ENCODE peak calls at places on chromosomes 2 and 18, in seven cellular contexts. Q is adipocyte; N is HepG2; W is iPS DF 6.9; I is CD4-positive, alpha-beta T cell; A is MM.1S; D is spleen. L is an unnamed sample. For H3K9me3, the result is how much of the 10 kb centered on the place peaks cover.

GRCh38 chr18:44887227-44887631 is 206.5 kb downstream of the SETBP1 start:
- DNase-seq in Q (no peak), N (no peak), W (no peak), I (no peak), A (peak), D (no peak), L (no peak)

GRCh38 chr2:240584486-240585031 is 2.0 kb upstream of the CAPN10 start:
- DNase-seq in Q (no peak), N (peak), W (no peak), I (no peak), A (peak), D (peak), L (no peak)

GRCh38 chr2:197879844-197880408 is 75.5 kb downstream of the PLCL1 start:
- DNase-seq in Q (peak), N (no peak), W (no peak), I (no peak), A (no peak), D (no peak), L (no peak)

GRCh38 chr2:174080672-174081121 is 115.5 kb upstream of the SP3 start:
- DNase-seq in Q (no peak), N (no peak), W (no peak), I (no peak), A (no peak), D (no peak), L (no peak)

GRCh38 chr2:241996100-241996499 is 126.6 kb downstream of the RTP5 start:
- DNase-seq in Q (no peak), N (no peak), W (no peak), I (no peak), A (no peak), D (peak), L (no peak)

GRCh38 chr18:41660654-41661053 is 294.4 kb upstream of the PIK3C3 start:
- DNase-seq in Q (peak), N (no peak), W (no peak), I (no peak), A (no peak), D (no peak), L (no peak)

GRCh38 chr2:188788621-188789020 is 185.6 kb upstream of the COL3A1 start:
- DNase-seq in Q (peak), N (no peak), W (no peak), I (no peak), A (no peak), D (no peak), L (no peak)

GRCh38 chr2:29014331-29014730 is 33.2 kb downstream of the TOGARAM2 start:
- DNase-seq in Q (no peak), N (no peak), W (no peak), I (no peak), A (no peak), D (peak), L (no peak)

GRCh38 chr2:157172239-157172638 is 85.3 kb upstream of the GALNT5 start:
- DNase-seq in Q (no peak), N (no peak), W (no peak), I (no peak), A (no peak), D (no peak), L (no peak)

GRCh38 chr2:19059076-19059475 is 299.3 kb downstream of the OSR1 start:
- DNase-seq in Q (no peak), N (no peak), W (peak), I (no peak), A (no peak), D (no peak), L (no peak)

GRCh38 chr18:74512321-74513053 is 16.3 kb downstream of the CNDP2 start:
- DNase-seq in Q (no peak), N (no peak), W (no peak), I (no peak), A (no peak), D (peak), L (no peak)

GRCh38 chr2:42567806-42568429 is 514 bp upstream of the MTA3 start:
- DNase-seq in Q (peak), N (peak), W (no peak), I (peak), A (no peak), D (peak), L (no peak)

GRCh38 chr2:105814291-105814940 is 69.7 kb downstream of the NCK2 start:
- DNase-seq in Q (peak), N (no peak), W (no peak), I (no peak), A (no peak), D (no peak), L (no peak)

GRCh38 chr18:3935316-3935715 is 485.3 kb downstream of the TGIF1 start:
- DNase-seq in Q (no peak), N (no peak), W (no peak), I (no peak), A (no peak), D (no peak), L (no peak)

GRCh38 chr2:102144128-102144527 is 1.6 kb downstream of the IL1R1 start:
- DNase-seq in Q (peak), N (no peak), W (no peak), I (no peak), A (no peak), D (no peak), L (no peak)
- H3K9me3 ChIP-seq in Q (under half), N (under half), W (under half), I (half or more), A (under half), D (half or more), L (under half)

GRCh38 chr2:200052627-200053026 is 97.2 kb downstream of the MAIP1 start:
- DNase-seq in Q (no peak), N (no peak), W (no peak), I (no peak), A (no peak), D (no peak), L (no peak)

GRCh38 chr2:200050921-200051620 is 95.7 kb downstream of the MAIP1 start:
- DNase-seq in Q (no peak), N (no peak), W (no peak), I (no peak), A (no peak), D (no peak), L (no peak)

GRCh38 chr2:200051621-200051945 is 96.2 kb downstream of the MAIP1 start:
- DNase-seq in Q (no peak), N (no peak), W (no peak), I (no peak), A (no peak), D (no peak), L (no peak)

GRCh38 chr2:200056105-200056504 is 100.7 kb downstream of the MAIP1 start:
- DNase-seq in Q (no peak), N (no peak), W (no peak), I (no peak), A (no peak), D (no peak), L (no peak)

GRCh38 chr2:200054681-200055468 is 99.5 kb downstream of the MAIP1 start:
- DNase-seq in Q (no peak), N (peak), W (peak), I (no peak), A (no peak), D (no peak), L (no peak)
- H3K9me3 ChIP-seq in Q (under half), N (under half), W (under half), I (under half), A (under half), D (under half), L (under half)

GRCh38 chr2:10688921-10689807 is 611 bp downstream of the NOL10 start:
- DNase-seq in Q (peak), N (no peak), W (no peak), I (no peak), A (no peak), D (no peak), L (no peak)
- H3K9me3 ChIP-seq in Q (under half), N (under half), W (under half), I (under half), A (under half), D (under half), L (under half)

DNA sequence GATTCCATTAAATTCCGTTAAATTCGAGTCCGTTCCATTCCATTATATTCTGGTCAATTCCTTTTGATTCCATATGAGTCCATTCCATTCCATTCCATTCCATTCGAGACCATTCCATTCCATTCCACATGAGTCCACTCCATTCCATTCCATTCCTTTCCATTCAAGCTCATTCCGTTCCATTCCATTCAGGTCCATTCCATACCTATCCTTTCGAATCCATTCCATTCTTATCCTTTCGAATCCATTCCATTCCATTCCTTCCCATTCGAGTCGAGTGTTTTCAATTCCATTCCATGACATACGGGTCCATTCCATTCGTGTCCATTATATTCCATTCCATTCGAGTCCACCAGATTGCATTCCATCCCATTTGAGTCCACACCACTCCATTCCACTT is 1127.4 kb downstream of the RPIA start:
- DNase-seq in Q (no peak), N (no peak), W (no peak), I (no peak), A (no peak), D (no peak), L (no peak)
- H3K9me3 ChIP-seq in Q (half or more), N (under half), W (under half), I (half or more), A (under half), D (under half), L (under half)

DNA sequence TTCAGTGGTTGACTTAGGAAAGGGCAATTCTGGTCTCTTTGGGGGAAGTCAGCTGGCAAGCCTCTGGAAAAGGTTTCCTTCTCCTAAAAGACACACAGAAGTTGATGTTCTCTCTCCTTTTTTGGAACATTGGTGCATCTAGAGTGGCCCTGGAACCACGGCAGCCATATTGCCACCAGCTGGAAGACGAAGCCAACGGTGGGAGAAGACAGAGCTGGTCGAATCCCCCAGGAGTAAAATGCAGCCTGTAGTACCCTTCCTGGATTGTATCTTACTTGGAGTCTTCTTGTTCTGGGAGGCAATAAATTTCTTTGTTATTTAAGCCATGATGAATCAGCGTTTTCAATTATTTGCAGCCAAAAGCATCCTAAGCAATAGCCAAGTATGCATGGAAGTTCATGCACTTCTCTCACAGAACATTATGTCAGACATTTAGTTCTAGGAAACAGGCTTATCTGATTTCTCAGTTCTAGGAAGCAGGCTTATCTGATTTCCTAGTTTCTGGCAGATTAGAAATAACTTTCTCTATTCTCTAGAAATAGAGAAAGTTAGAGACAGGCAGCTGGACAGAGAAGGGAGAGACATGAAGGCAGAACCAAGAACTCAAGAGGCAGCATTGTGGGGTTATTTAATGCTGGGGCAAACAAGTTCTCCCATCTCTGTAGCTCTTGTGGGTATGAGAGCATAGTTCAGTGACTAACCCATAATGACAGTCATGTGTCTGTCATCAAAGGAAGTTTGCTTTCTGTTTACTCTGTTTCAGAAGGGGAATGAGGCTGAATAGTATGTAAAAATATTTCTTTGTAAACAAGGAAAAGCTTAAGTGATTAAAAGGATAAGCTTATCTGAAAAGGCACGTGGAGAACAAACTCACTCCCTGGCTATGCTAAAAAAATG is 40.5 kb upstream of the NABP1 start:
- DNase-seq in Q (peak), N (peak), W (no peak), I (no peak), A (peak), D (no peak), L (no peak)
- H3K9me3 ChIP-seq in Q (under half), N (under half), W (under half), I (under half), A (under half), D (under half), L (under half)

GRCh38 chr2:223464071-223464470 is 138.1 kb downstream of the SCG2 start:
- DNase-seq in Q (no peak), N (no peak), W (no peak), I (no peak), A (no peak), D (no peak), L (no peak)
- H3K9me3 ChIP-seq in Q (under half), N (under half), W (under half), I (under half), A (under half), D (under half), L (under half)

L was measured in vagina.